ENCODE peak calls at places on chromosomes 13 and 19, in four cellular contexts. G, R, D and Q are unnamed samples.

GRCh38 chr19:6725513-6726231 is 5.2 kb upstream of the C3 start:
- DNase-seq in G (no peak), R (no peak), D (no peak), Q (no peak)

GRCh38 chr13:94480672-94481145 is 1.2 kb upstream of the DCT start:
- DNase-seq in G (peak; percentile 27), R (no peak), D (no peak), Q (no peak)

GRCh38 chr13:24627864-24628418 is 52.3 kb upstream of the ATP12A start:
- DNase-seq in G (no peak), R (no peak), D (no peak), Q (no peak)

GRCh38 chr19:15864824-15865223 is 33.0 kb downstream of the CYP4F2 start:
- DNase-seq in G (no peak), R (no peak), D (no peak), Q (no peak)

GRCh38 chr13:49097374-49097773 is 121.7 kb downstream of the FNDC3A start:
- DNase-seq in G (no peak), R (no peak), D (no peak), Q (no peak)

GRCh38 chr13:61414686-61415664 is 674 bp downstream of the PCDH20 start:
- DNase-seq in G (peak; percentile 27), R (no peak), D (no peak), Q (no peak)

GRCh38 chr19:15936173-15936572 is 1.8 kb upstream of the CYP4F11 start:
- DNase-seq in G (no peak), R (no peak), D (no peak), Q (no peak)

GRCh38 chr13:50450279-50450678 is 393.2 kb downstream of the DLEU7 start:
- DNase-seq in G (no peak), R (no peak), D (no peak), Q (no peak)

GRCh38 chr13:35966024-35966423 is 165.2 kb downstream of the DCLK1 start:
- DNase-seq in G (no peak), R (no peak), D (no peak), Q (no peak)

GRCh38 chr13:57631607-57632275 is at the start of gene PCDH17:
- DNase-seq in G (peak; percentile 85), R (no peak), D (no peak), Q (no peak)

GRCh38 chr19:3154957-3155736 is 19.3 kb downstream of the GNA15 start:
- DNase-seq in G (no peak), R (no peak), D (peak; percentile 63), Q (peak; percentile 64)

GRCh38 chr19:3163943-3164342 is 14.6 kb upstream of the S1PR4 start:
- DNase-seq in G (no peak), R (no peak), D (no peak), Q (no peak)

GRCh38 chr19:49071860-49072547 is 495 bp downstream of the KCNA7 start:
- DNase-seq in G (no peak), R (no peak), D (no peak), Q (no peak)

GRCh38 chr19:7376151-7376852 is 27.6 kb downstream of the ARHGEF18 start:
- DNase-seq in G (no peak), R (no peak), D (no peak), Q (no peak)

GRCh38 chr19:28345811-28346210 is 867.1 kb downstream of the UQCRFS1 start:
- DNase-seq in G (no peak), R (no peak), D (no peak), Q (no peak)

GRCh38 chr13:98155475-98156111 is 12.7 kb downstream of the FARP1 start:
- DNase-seq in G (no peak), R (no peak), D (no peak), Q (no peak)

GRCh38 chr19:13839938-13840750 is 36.8 kb upstream of the NANOS3 start:
- DNase-seq in G (no peak), R (peak; percentile 76), D (no peak), Q (no peak)

GRCh38 chr19:9306443-9306842 is 3.2 kb downstream of the ZNF699 start:
- DNase-seq in G (no peak), R (no peak), D (no peak), Q (no peak)

GRCh38 chr19:33796164-33797100 is at the start of gene KCTD15:
- DNase-seq in G (peak; percentile 57), R (peak; percentile 54), D (no peak), Q (no peak)